ENCODE peak calls at places on chromosomes 4 and X, in nine cellular contexts. G is hepatocyte, C is lower lobe of right lung, E is ovary, J is esophagus squamous epithelium, A is uterus, Q is left ventricle myocardium inferior, D is mucosa of descending colon, Y is fibroblast of lung. H is an unnamed sample.

GRCh38 chr4:106869551-106869950 is 166.6 kb downstream of the DKK2 start:
- DNase-seq in G (no peak), C (no peak), E (no peak), J (no peak), A (no peak), Q (no peak), D (no peak), Y (peak; percentile 58), H (peak; percentile 94)

GRCh38 chr4:127586922-127587571 is 45.7 kb upstream of the INTU start:
- DNase-seq in G (peak; percentile 65), C (no peak), E (no peak), J (no peak), A (no peak), Q (no peak), D (no peak), Y (peak; percentile 51), H (peak; percentile 52)

GRCh38 chr4:149072359-149072758 is 630.1 kb upstream of the NR3C2 start:
- DNase-seq in G (no peak), C (no peak), E (no peak), J (no peak), A (no peak), Q (no peak), D (no peak), Y (no peak), H (no peak)

GRCh38 chrX:112470551-112470950 is 209.2 kb downstream of the LHFPL1 start:
- DNase-seq in G (no peak), C (no peak), E (no peak), J (no peak), A (no peak), Q (no peak), D (no peak), Y (no peak), H (no peak)

GRCh38 chrX:135522132-135522530 is 1.7 kb downstream of the INTS6L start:
- DNase-seq in G (no peak), C (no peak), E (no peak), J (no peak), A (no peak), Q (no peak), D (no peak), Y (no peak), H (no peak)

GRCh38 chrX:9717376-9717775 is 48.3 kb downstream of the GPR143 start:
- DNase-seq in G (no peak), C (no peak), E (no peak), J (no peak), A (no peak), Q (no peak), D (no peak), Y (no peak), H (no peak)

GRCh38 chr4:24568425-24568824 is 15.9 kb downstream of the DHX15 start:
- DNase-seq in G (no peak), C (no peak), E (no peak), J (no peak), A (no peak), Q (no peak), D (no peak), Y (no peak), H (no peak)

GRCh38 chr4:74173321-74173720 is 15.4 kb downstream of the MTHFD2L start:
- DNase-seq in G (no peak), C (no peak), E (no peak), J (no peak), A (no peak), Q (no peak), D (no peak), Y (no peak), H (no peak)

GRCh38 chr4:54764501-54764900 is 106.7 kb downstream of the KIT start:
- DNase-seq in G (no peak), C (no peak), E (no peak), J (no peak), A (no peak), Q (no peak), D (no peak), Y (no peak), H (no peak)

GRCh38 chr4:18020145-18020670 is 1.3 kb downstream of the LCORL start:
- DNase-seq in G (peak; percentile 8), C (no peak), E (no peak), J (no peak), A (no peak), Q (no peak), D (peak; percentile 44), Y (peak; percentile 9), H (no peak)

GRCh38 chr4:54152846-54153600 is 53.1 kb downstream of the GSX2 start:
- DNase-seq in G (no peak), C (no peak), E (no peak), J (no peak), A (no peak), Q (no peak), D (no peak), Y (peak; percentile 91), H (peak; percentile 77)

GRCh38 chrX:150897371-150898319 is 823 bp downstream of the CD99L2 start:
- DNase-seq in G (peak; percentile 58), C (peak; percentile 54), E (no peak), J (no peak), A (peak; percentile 19), Q (no peak), D (peak; percentile 60), Y (peak; percentile 23), H (no peak)

GRCh38 chr4:110211007-110211769 is 12.8 kb upstream of the ELOVL6 start:
- DNase-seq in G (peak; percentile 48), C (no peak), E (no peak), J (no peak), A (no peak), Q (no peak), D (no peak), Y (peak; percentile 51), H (peak; percentile 56)

GRCh38 chr4:156475322-156475721 is 496.3 kb downstream of the PDGFC start:
- DNase-seq in G (peak; percentile 40), C (no peak), E (no peak), J (no peak), A (no peak), Q (no peak), D (no peak), Y (peak; percentile 70), H (peak; percentile 75)

DNA sequence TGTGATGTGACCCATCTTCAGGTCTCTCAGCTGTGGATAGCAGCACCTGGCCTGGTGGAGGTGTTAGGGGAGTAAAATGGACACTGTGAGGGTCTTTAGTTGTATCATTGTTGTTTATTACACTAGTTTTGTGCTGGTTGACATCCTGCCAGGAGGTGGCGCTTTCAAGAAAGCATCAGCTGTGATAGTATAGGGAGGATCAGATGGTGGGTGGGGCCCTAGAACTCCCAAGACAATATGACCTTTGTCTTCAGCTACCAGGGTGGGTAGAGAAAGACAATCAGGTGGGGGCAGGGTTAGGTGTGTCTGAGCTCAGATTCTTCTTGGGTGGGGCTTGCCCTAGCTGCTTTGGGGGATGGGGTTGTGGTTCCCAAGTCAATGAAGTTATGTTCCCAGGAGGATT is 162.8 kb downstream of the PPP1R2C start:
- DNase-seq in G (peak; percentile 28), C (no peak), E (no peak), J (no peak), A (no peak), Q (no peak), D (peak; percentile 38), Y (no peak), H (peak; percentile 4)
- TF ChIP-seq CTCF in G (peak; percentile 30), C (no peak), E (no peak), J (no peak), A (no peak), Q (no peak), D (no peak), Y (no peak), H (no peak)

DNA sequence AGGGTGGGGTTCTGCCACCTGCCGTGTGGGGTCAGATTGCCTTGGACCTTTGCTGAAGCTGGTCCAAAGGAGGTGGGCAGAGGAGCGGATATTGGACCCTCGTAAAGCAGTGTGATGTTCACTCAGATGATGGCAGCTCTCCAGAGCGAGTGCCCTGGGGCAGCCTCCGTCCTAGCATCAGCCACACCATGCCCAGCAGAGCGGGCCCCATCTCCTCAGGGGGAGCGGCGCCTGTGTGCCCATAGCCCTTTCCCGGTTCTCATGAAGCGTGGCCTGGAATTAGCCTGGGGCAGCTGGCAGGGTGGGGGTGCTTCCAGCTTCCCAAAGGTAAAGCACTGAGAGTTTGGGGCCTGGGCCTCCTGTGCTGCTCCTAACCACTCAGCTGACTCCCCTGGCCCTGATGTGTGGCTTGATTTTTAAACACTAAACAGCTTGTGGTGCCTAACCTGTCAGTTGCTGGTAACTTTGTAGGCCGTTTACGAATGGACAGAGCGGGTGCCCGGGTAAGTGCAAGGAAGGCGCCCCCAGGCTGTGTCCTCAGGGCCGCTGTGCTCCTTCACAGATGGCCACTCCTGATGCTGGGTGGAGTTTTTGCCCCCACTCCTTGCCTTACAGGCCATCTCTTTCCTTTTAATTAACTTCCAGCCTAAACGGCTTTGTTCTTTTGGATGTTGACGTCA is 36.0 kb downstream of the NOP14 start:
- DNase-seq in G (no peak), C (peak; percentile 33), E (no peak), J (no peak), A (peak; percentile 14), Q (no peak), D (peak; percentile 36), Y (no peak), H (no peak)
- H3K36me3 ChIP-seq in G (no peaks in the 10 kb centered on the region), C (peaks cover 92% of the 10 kb centered on the region), E (no peaks in the 10 kb centered on the region), J (peaks cover 19% of the 10 kb centered on the region), A (no peaks in the 10 kb centered on the region), Q (peaks cover 86% of the 10 kb centered on the region), D (peaks cover 5% of the 10 kb centered on the region), Y (peaks cover 40% of the 10 kb centered on the region), H (peaks cover 43% of the 10 kb centered on the region)

GRCh38 chr4:93407493-93408275 is 420.9 kb upstream of the ATOH1 start:
- DNase-seq in G (no peak), C (no peak), E (no peak), J (no peak), A (no peak), Q (no peak), D (no peak), Y (no peak), H (no peak)

GRCh38 chr4:93414041-93414440 is 414.5 kb upstream of the ATOH1 start:
- DNase-seq in G (no peak), C (no peak), E (no peak), J (no peak), A (no peak), Q (no peak), D (no peak), Y (no peak), H (no peak)

GRCh38 chr4:93409035-93409434 is 419.5 kb upstream of the ATOH1 start:
- DNase-seq in G (no peak), C (no peak), E (no peak), J (no peak), A (no peak), Q (no peak), D (no peak), Y (no peak), H (no peak)
- TF ChIP-seq CTCF in G (no peak), C (no peak), E (no peak), J (no peak), A (no peak), Q (no peak), D (no peak), Y (no peak), H (no peak)

DNA sequence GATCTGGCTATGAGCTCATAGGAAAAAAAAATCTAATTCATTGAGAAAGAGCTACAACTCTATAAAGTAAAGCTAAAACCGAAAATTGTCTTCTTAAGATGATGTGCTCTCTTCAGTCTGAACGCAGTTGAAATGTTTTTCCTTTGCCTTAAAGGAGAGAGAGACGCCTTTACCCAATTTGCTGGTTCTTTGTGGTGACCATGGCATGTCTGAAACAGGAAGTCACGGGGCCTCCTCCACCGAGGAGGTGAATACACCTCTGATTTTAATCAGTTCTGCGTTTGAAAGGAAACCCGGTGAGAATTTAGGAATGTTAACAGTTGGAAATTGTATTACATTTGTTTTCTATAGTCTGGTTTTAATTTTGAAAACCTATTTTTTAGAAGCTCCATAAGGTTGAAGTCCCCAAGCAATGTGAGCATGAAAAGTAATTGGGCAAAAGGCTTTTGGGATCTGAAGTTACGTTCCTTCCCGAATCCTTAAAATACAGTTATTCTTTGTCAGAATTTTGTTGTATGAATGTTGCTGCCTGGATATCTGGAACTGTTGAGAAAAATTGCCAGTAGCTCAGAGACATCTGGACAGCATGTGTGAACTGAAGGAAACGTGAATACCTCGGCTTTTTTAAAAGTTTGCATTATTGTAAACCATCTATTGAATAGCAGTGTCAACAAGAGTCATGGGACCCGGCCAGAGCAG is 9.8 kb downstream of the PIGG start:
- DNase-seq in G (no peak), C (no peak), E (no peak), J (no peak), A (no peak), Q (no peak), D (no peak), Y (no peak), H (no peak)
- H3K36me3 ChIP-seq in G (no peaks in the 10 kb centered on the region), C (peaks cover 88% of the 10 kb centered on the region), E (no peaks in the 10 kb centered on the region), J (peaks cover 4% of the 10 kb centered on the region), A (no peaks in the 10 kb centered on the region), Q (peaks cover 74% of the 10 kb centered on the region), D (peaks cover 4% of the 10 kb centered on the region), Y (peaks cover 15% of the 10 kb centered on the region), H (peaks cover 28% of the 10 kb centered on the region)